ENCODE peak calls at places on chromosomes 3 and 15, in ten cellular contexts. L is IMR-90, J is dorsolateral prefrontal cortex, O is Panc1, W is PC-3, B is uterus, H is breast epithelium, N is heart left ventricle, Y is AG10803, T is brain microvascular endothelial cell. D is an unnamed sample.

GRCh38 chr15:48617619-48618018 is 27.9 kb downstream of the FBN1 start:
- DNase-seq in L (peak), J (no peak), O (no peak), W (no peak), B (peak), H (no peak), N (peak), Y (peak), T (peak), D (no peak)

GRCh38 chr3:46670000-46670890 is 23.2 kb downstream of the ALS2CL start:
- DNase-seq in L (no peak), J (peak), O (no peak), W (no peak), B (peak), H (no peak), N (peak), Y (no peak), T (no peak), D (no peak)

GRCh38 chr15:39667382-39668127 is 86.7 kb downstream of the THBS1 start:
- DNase-seq in L (no peak), J (no peak), O (no peak), W (no peak), B (no peak), H (no peak), N (no peak), Y (no peak), T (no peak), D (no peak)

GRCh38 chr3:118636841-118637240 is 397.8 kb downstream of the IGSF11 start:
- DNase-seq in L (no peak), J (no peak), O (no peak), W (peak), B (no peak), H (no peak), N (no peak), Y (no peak), T (no peak), D (no peak)

GRCh38 chr15:99248000-99248727 is 1.2 kb downstream of the TTC23 start:
- DNase-seq in L (no peak), J (no peak), O (no peak), W (no peak), B (no peak), H (no peak), N (no peak), Y (no peak), T (no peak), D (no peak)

GRCh38 chr3:146817705-146818104 is 212.6 kb upstream of the PLSCR5 start:
- DNase-seq in L (peak), J (no peak), O (no peak), W (peak), B (no peak), H (no peak), N (no peak), Y (peak), T (peak), D (no peak)

GRCh38 chr3:159499031-159499793 is 489.4 kb upstream of the IL12A start:
- DNase-seq in L (peak), J (no peak), O (no peak), W (peak), B (no peak), H (no peak), N (no peak), Y (peak), T (peak), D (no peak)

GRCh38 chr15:83210619-83211018 is 3.0 kb upstream of the HDGFL3 start:
- DNase-seq in L (no peak), J (no peak), O (no peak), W (peak), B (no peak), H (peak), N (no peak), Y (peak), T (no peak), D (no peak)

GRCh38 chr3:117547956-117548550 is 838.5 kb downstream of the TUSC7 start:
- DNase-seq in L (peak), J (no peak), O (no peak), W (peak), B (no peak), H (no peak), N (no peak), Y (peak), T (peak), D (no peak)

GRCh38 chr3:38580450-38581382 is 68.8 kb downstream of the SCN5A start:
- DNase-seq in L (no peak), J (no peak), O (no peak), W (no peak), B (no peak), H (no peak), N (peak), Y (no peak), T (no peak), D (no peak)

GRCh38 chr3:182241777-182242556 is 530.2 kb downstream of the SOX2 start:
- DNase-seq in L (no peak), J (peak), O (no peak), W (no peak), B (peak), H (no peak), N (peak), Y (peak), T (no peak), D (no peak)

GRCh38 chr3:159266779-159267178 is 464.9 kb downstream of the MFSD1 start:
- DNase-seq in L (peak), J (no peak), O (no peak), W (peak), B (no peak), H (no peak), N (no peak), Y (peak), T (no peak), D (no peak)

GRCh38 chr15:89325039-89325803 is 9.4 kb downstream of the POLG start:
- DNase-seq in L (no peak), J (no peak), O (no peak), W (no peak), B (no peak), H (no peak), N (no peak), Y (no peak), T (no peak), D (no peak)

GRCh38 chr3:59482684-59483083 is 432.9 kb upstream of the CFAP20DC start:
- DNase-seq in L (no peak), J (no peak), O (no peak), W (no peak), B (no peak), H (no peak), N (no peak), Y (peak), T (no peak), D (no peak)

GRCh38 chr3:194364652-194365434 is 4.7 kb downstream of the LRRC15 start:
- DNase-seq in L (peak), J (no peak), O (no peak), W (no peak), B (no peak), H (no peak), N (peak), Y (peak), T (peak), D (no peak)

GRCh38 chr3:134334231-134334900 is 39.9 kb downstream of the AMOTL2 start:
- DNase-seq in L (peak), J (no peak), O (no peak), W (no peak), B (no peak), H (peak), N (no peak), Y (peak), T (no peak), D (no peak)

GRCh38 chr3:134334901-134335280 is 39.4 kb downstream of the AMOTL2 start:
- DNase-seq in L (no peak), J (no peak), O (no peak), W (no peak), B (no peak), H (no peak), N (no peak), Y (no peak), T (no peak), D (no peak)

GRCh38 chr3:134331811-134332199 is 42.4 kb downstream of the AMOTL2 start:
- DNase-seq in L (no peak), J (no peak), O (no peak), W (no peak), B (no peak), H (no peak), N (no peak), Y (no peak), T (no peak), D (no peak)

GRCh38 chr3:134332344-134332743 is 41.9 kb downstream of the AMOTL2 start:
- DNase-seq in L (no peak), J (no peak), O (no peak), W (peak), B (no peak), H (no peak), N (no peak), Y (no peak), T (no peak), D (no peak)

GRCh38 chr3:134333522-134334181 is 40.6 kb downstream of the AMOTL2 start:
- DNase-seq in L (peak), J (no peak), O (no peak), W (no peak), B (no peak), H (no peak), N (no peak), Y (peak), T (peak), D (no peak)
- H3K4me3 ChIP-seq in L (no peak), J (no peak), O (no peak), W (no peak), B (no peak), H (no peak), N (no peak), Y (no peak), T (no peak), D (no peak)

GRCh38 chr15:62066663-62067447 is at the start of gene C2CD4A:
- DNase-seq in L (peak), J (peak), O (no peak), W (peak), B (peak), H (peak), N (peak), Y (peak), T (no peak), D (no peak)
- TF ChIP-seq CTCF in L (peak), J (peak), O (peak), W (peak), B (peak), H (no peak), N (no peak), Y (peak), T (peak), D (peak)

DNA sequence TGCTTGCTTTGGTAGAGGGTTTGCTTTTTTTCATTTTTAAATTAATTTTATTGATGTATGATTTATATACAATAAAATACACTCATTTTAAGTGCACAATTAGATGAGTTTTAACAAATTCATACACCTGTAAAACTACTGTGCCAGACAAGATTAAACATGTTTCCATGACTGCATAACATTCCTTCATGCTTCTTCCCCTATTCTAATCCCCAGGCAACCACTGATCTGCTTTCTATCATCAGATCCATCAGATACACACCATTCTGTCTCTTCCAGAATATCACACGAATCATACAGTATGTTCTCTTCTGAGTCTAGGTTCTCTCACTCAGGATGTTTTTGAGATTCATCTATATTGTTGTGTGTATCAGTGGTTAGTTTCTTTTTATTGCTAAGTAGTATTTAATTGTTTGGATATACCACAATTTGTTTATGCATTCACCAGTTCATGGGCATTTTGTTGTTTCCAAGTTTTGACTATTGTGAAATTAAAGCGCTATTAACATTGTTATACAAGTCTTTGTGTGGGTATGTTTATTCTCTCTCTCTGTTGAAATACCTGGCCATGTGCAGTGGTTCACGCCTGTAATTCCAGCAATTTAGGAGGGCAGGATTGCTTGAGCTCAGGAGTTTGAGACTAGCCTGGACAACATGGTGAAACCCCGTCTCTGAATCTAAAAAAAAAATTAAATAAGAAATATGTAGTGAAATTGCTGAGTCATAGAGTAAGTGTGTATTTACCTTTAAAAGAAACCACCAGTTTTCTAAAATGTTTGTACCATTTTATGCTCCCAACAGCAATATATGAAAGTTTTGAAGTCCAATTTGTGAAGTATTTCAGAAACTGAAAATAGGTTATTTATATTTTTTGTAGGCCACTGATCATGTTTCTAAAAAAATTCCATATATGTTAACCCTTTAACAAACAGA is 6.9 kb upstream of the TFG start:
- DNase-seq in L (no peak), J (no peak), O (no peak), W (no peak), B (no peak), H (no peak), N (no peak), Y (no peak), T (no peak), D (no peak)
- H3K4me3 ChIP-seq in L (no peak), J (no peak), O (no peak), W (no peak), B (no peak), H (no peak), N (no peak), Y (no peak), T (no peak), D (no peak)

GRCh38 chr3:170869240-170869592 is 779 bp downstream of the RPL22L1 start:
- DNase-seq in L (no peak), J (no peak), O (no peak), W (peak), B (no peak), H (no peak), N (no peak), Y (no peak), T (no peak), D (no peak)

GRCh38 chr3:170867552-170867951 is 2.4 kb downstream of the RPL22L1 start:
- DNase-seq in L (no peak), J (no peak), O (no peak), W (no peak), B (no peak), H (no peak), N (no peak), Y (no peak), T (no peak), D (no peak)

GRCh38 chr3:170868577-170869239 is 1.3 kb downstream of the RPL22L1 start:
- DNase-seq in L (no peak), J (no peak), O (no peak), W (no peak), B (no peak), H (no peak), N (no peak), Y (no peak), T (no peak), D (no peak)

GRCh38 chr3:170867143-170867542 is 2.9 kb downstream of the RPL22L1 start:
- DNase-seq in L (peak), J (no peak), O (no peak), W (no peak), B (no peak), H (no peak), N (no peak), Y (no peak), T (no peak), D (no peak)

GRCh38 chr3:170869645-170870593 is at the start of gene RPL22L1:
- DNase-seq in L (peak), J (peak), O (peak), W (peak), B (peak), H (peak), N (peak), Y (peak), T (peak), D (peak)
- TF ChIP-seq CTCF in L (peak), J (peak), O (no peak), W (no peak), B (peak), H (peak), N (no peak), Y (peak), T (peak), D (peak)

DNA sequence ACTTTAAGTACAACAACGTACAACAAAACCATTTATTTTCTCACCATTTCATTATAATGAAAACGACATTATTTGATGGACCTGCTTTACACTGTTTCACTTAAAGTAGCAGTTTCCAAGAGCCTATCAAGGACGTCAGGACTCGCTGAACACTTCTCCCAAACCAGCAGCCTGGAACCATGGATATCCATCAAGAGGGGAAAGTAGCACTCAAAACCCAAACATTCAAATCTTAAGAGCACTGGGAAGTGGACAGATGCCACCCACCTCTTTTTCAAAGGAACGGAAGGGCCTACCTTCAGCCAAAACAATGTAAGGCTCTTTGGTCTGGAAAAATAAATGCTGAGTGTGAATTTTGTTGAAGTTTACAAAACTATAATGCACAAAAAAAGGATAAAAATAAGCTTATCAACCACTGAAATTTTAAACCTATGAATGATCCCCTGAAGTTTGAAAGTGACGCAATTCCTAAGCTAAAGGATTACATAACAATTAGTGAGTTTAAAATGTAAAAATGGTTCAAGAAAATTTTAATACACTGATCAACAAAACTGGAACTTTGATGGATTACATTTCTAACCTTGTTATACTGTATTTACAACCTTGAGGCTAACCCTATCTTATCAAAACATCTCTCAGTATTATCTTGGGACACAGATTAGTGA is 4.6 kb downstream of the PIK3R4 start:
- DNase-seq in L (no peak), J (no peak), O (no peak), W (no peak), B (no peak), H (no peak), N (no peak), Y (no peak), T (no peak), D (no peak)
- H3K4me3 ChIP-seq in L (no peak), J (no peak), O (no peak), W (no peak), B (no peak), H (no peak), N (no peak), Y (no peak), T (no peak), D (no peak)

GRCh38 chr15:84749111-84749991 is 959 bp downstream of the ZNF592 start:
- DNase-seq in L (no peak), J (no peak), O (no peak), W (peak), B (peak), H (peak), N (peak), Y (peak), T (peak), D (no peak)
- TF ChIP-seq CTCF in L (no peak), J (no peak), O (no peak), W (no peak), B (no peak), H (no peak), N (no peak), Y (peak), T (no peak), D (peak)

GRCh38 chr3:160567774-160568173 is 2.4 kb upstream of the KPNA4 start:
- DNase-seq in L (no peak), J (no peak), O (no peak), W (no peak), B (no peak), H (no peak), N (no peak), Y (no peak), T (no peak), D (no peak)

GRCh38 chr3:160564949-160565441 is 376 bp downstream of the KPNA4 start:
- DNase-seq in L (peak), J (no peak), O (no peak), W (peak), B (no peak), H (no peak), N (peak), Y (peak), T (peak), D (peak)

GRCh38 chr3:160564205-160564922 is 1.0 kb downstream of the KPNA4 start:
- DNase-seq in L (no peak), J (no peak), O (no peak), W (peak), B (no peak), H (no peak), N (peak), Y (no peak), T (no peak), D (no peak)

GRCh38 chr3:160565442-160566403 is at the start of gene KPNA4:
- DNase-seq in L (peak), J (peak), O (peak), W (peak), B (peak), H (peak), N (peak), Y (peak), T (peak), D (peak)

DNA sequence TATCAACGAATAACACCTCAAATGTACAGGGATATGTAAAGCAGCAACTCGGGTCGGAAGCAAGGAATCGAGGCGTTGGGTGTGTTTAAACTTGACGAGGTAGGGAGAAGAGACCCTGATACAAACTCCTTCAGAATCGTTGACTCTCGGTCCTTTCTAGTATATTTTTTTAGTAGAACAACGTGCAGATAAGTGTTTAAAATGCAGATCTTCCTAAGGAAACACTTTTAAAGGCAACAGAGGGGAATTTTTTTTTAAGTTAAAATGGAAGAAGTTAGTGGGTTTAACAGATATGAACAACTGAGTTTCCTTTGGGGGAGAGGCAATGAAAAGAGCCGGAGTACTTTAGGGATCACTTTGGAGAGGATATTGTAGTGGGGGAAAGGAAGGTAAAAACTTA is 1.1 kb upstream of the KPNA4 start:
- DNase-seq in L (no peak), J (no peak), O (no peak), W (peak), B (no peak), H (no peak), N (no peak), Y (no peak), T (no peak), D (no peak)
- H3K4me3 ChIP-seq in L (peak), J (peak), O (peak), W (peak), B (peak), H (peak), N (peak), Y (peak), T (peak), D (peak)

GRCh38 chr15:96462768-96463167 is 132.3 kb downstream of the NR2F2 start:
- DNase-seq in L (peak), J (no peak), O (no peak), W (peak), B (no peak), H (no peak), N (no peak), Y (peak), T (no peak), D (no peak)
- TF ChIP-seq CTCF in L (peak), J (no peak), O (peak), W (peak), B (peak), H (no peak), N (no peak), Y (peak), T (peak), D (no peak)

GRCh38 chr3:143329567-143330164 is 210.1 kb downstream of the CHST2 start:
- DNase-seq in L (no peak), J (no peak), O (no peak), W (no peak), B (no peak), H (no peak), N (no peak), Y (no peak), T (no peak), D (no peak)
- H3K4me3 ChIP-seq in L (no peak), J (no peak), O (no peak), W (no peak), B (no peak), H (peak), N (no peak), Y (no peak), T (no peak), D (no peak)

GRCh38 chr3:129106320-129106719 is 15.3 kb downstream of the RAB43 start:
- DNase-seq in L (no peak), J (no peak), O (no peak), W (peak), B (no peak), H (no peak), N (no peak), Y (no peak), T (no peak), D (no peak)
- TF ChIP-seq CTCF in L (no peak), J (no peak), O (no peak), W (no peak), B (no peak), H (no peak), N (no peak), Y (no peak), T (no peak), D (no peak)

D was measured in GM12864.